ENCODE peak calls at places on chromosome 19, in five cellular contexts. Y is HS-5; B is MCF 10A; S is stimulated activated CD8-positive, alpha-beta memory T cell treated with anti-CD3 and anti-CD28 coated beads, Interleukin-7, amount 100 ng/mL, for 48 hours; D is H9. R is an unnamed sample.

GRCh38 chr19:31256601-31256990 is 92.6 kb downstream of the TSHZ3 start:
- DNase-seq in Y (no peak), B (no peak), S (no peak), D (no peak), R (no peak)

GRCh38 chr19:6808494-6808893 is 36.0 kb downstream of the VAV1 start:
- DNase-seq in Y (no peak), B (no peak), S (no peak), D (no peak), R (no peak)

GRCh38 chr19:40626918-40627317 is 25.7 kb downstream of the LTBP4 start:
- DNase-seq in Y (no peak), B (no peak), S (no peak), D (no peak), R (no peak)

GRCh38 chr19:46717716-46718143 is 816 bp upstream of the PRKD2 start:
- DNase-seq in Y (no peak), B (no peak), S (no peak), D (no peak), R (no peak)

GRCh38 chr19:48484931-48485612 is 15.9 kb downstream of the CYTH2 start:
- DNase-seq in Y (no peak), B (no peak), S (no peak), D (no peak), R (no peak)

GRCh38 chr19:5539431-5539833 is 28.3 kb downstream of the TINCR start:
- DNase-seq in Y (no peak), B (no peak), S (no peak), D (peak), R (no peak)

GRCh38 chr19:2287585-2287984 is 5.6 kb upstream of the PEAK3 start:
- DNase-seq in Y (no peak), B (no peak), S (no peak), D (no peak), R (no peak)

GRCh38 chr19:49119411-49120324 is at the start of gene PPFIA3:
- DNase-seq in Y (no peak), B (peak), S (no peak), D (peak), R (peak)

GRCh38 chr19:33740811-33741396 is 55.8 kb upstream of the KCTD15 start:
- DNase-seq in Y (no peak), B (peak), S (no peak), D (peak), R (peak)

GRCh38 chr19:2385053-2385721 is 25.1 kb downstream of the TMPRSS9 start:
- DNase-seq in Y (peak), B (peak), S (no peak), D (peak), R (peak)

GRCh38 chr19:14612657-14613056 is 29.8 kb downstream of the CLEC17A start:
- DNase-seq in Y (no peak), B (no peak), S (no peak), D (no peak), R (no peak)

GRCh38 chr19:5048727-5049553 is 80.0 kb downstream of the KDM4B start:
- DNase-seq in Y (no peak), B (peak), S (no peak), D (no peak), R (no peak)

GRCh38 chr19:41172297-41173164 is 20.5 kb upstream of the CYP2S1 start:
- DNase-seq in Y (no peak), B (no peak), S (no peak), D (no peak), R (no peak)

GRCh38 chr19:688214-688613 is 7.0 kb downstream of the PRSS57 start:
- DNase-seq in Y (no peak), B (no peak), S (no peak), D (no peak), R (no peak)

GRCh38 chr19:16382775-16383543 is 58.3 kb downstream of the KLF2 start:
- DNase-seq in Y (peak), B (peak), S (no peak), D (peak), R (peak)

GRCh38 chr19:2255982-2256685 is at the start of gene JSRP1:
- DNase-seq in Y (no peak), B (no peak), S (no peak), D (no peak), R (no peak)

GRCh38 chr19:5246554-5247155 is 94.0 kb downstream of the PTPRS start:
- DNase-seq in Y (no peak), B (no peak), S (peak), D (no peak), R (no peak)

GRCh38 chr19:18789883-18790565 is 1.1 kb downstream of the COMP start:
- DNase-seq in Y (no peak), B (no peak), S (no peak), D (peak), R (peak)

GRCh38 chr19:48633148-48634035 is 3.8 kb downstream of the DBP start:
- DNase-seq in Y (no peak), B (no peak), S (no peak), D (no peak), R (no peak)

GRCh38 chr19:56837492-56837891 is 3.0 kb downstream of the PEG3 start:
- DNase-seq in Y (peak), B (no peak), S (no peak), D (no peak), R (no peak)

GRCh38 chr19:5341448-5341820 is 822 bp upstream of the PTPRS start:
- DNase-seq in Y (no peak), B (no peak), S (no peak), D (no peak), R (no peak)

GRCh38 chr19:954672-955494 is 29.0 kb downstream of the ARID3A start:
- DNase-seq in Y (no peak), B (no peak), S (no peak), D (no peak), R (no peak)

GRCh38 chr19:50568321-50569022 is at the start of gene LRRC4B:
- DNase-seq in Y (no peak), B (no peak), S (no peak), D (peak), R (peak)